ENCODE peak calls at places on chromosomes 12 and 14, in eight cellular contexts. One of them, this sample, is unnamed. For H3K36me3, the result is how much of the 10 kb centered on the place peaks cover.

GRCh38 chr12:78034025-78034424 is 203.3 kb downstream of the NAV3 start:
- DNase-seq in cardiac muscle cell: peak
- DNase-seq in CD8-positive, alpha-beta T cell: no peak
- DNase-seq in colonic mucosa: no peak
- DNase-seq in psoas muscle: no peak
- DNase-seq in heart right ventricle: no peak
- DNase-seq in uterus: no peak
- DNase-seq in PC-3: no peak
- DNase-seq in this sample: no peak

GRCh38 chr14:78175412-78175811 is 5.2 kb downstream of the NRXN3 start:
- DNase-seq in uterus: no peak
- DNase-seq in psoas muscle: no peak
- DNase-seq in colonic mucosa: no peak
- DNase-seq in CD8-positive, alpha-beta T cell: no peak
- DNase-seq in PC-3: no peak
- DNase-seq in cardiac muscle cell: no peak
- DNase-seq in heart right ventricle: no peak
- DNase-seq in this sample: no peak

GRCh38 chr12:75953312-75953906 is 78.2 kb downstream of the PHLDA1 start:
- DNase-seq in colonic mucosa: no peak
- DNase-seq in PC-3: peak
- DNase-seq in uterus: no peak
- DNase-seq in heart right ventricle: no peak
- DNase-seq in cardiac muscle cell: peak
- DNase-seq in CD8-positive, alpha-beta T cell: no peak
- DNase-seq in psoas muscle: no peak
- DNase-seq in this sample: no peak

GRCh38 chr12:70691018-70691672 is 53.9 kb upstream of the PTPRB start:
- DNase-seq in colonic mucosa: no peak
- DNase-seq in uterus: no peak
- DNase-seq in psoas muscle: no peak
- DNase-seq in CD8-positive, alpha-beta T cell: no peak
- DNase-seq in cardiac muscle cell: peak
- DNase-seq in heart right ventricle: no peak
- DNase-seq in PC-3: no peak
- DNase-seq in this sample: no peak

GRCh38 chr14:55417955-55418354 is 6.3 kb upstream of the ATG14 start:
- DNase-seq in cardiac muscle cell: no peak
- DNase-seq in heart right ventricle: peak
- DNase-seq in uterus: no peak
- DNase-seq in CD8-positive, alpha-beta T cell: no peak
- DNase-seq in psoas muscle: no peak
- DNase-seq in colonic mucosa: no peak
- DNase-seq in PC-3: no peak
- DNase-seq in this sample: no peak

GRCh38 chr12:112906712-112907414 is at the start of gene OAS1:
- DNase-seq in colonic mucosa: peak
- DNase-seq in CD8-positive, alpha-beta T cell: peak
- DNase-seq in heart right ventricle: peak
- DNase-seq in uterus: peak
- DNase-seq in PC-3: peak
- DNase-seq in psoas muscle: no peak
- DNase-seq in cardiac muscle cell: peak
- DNase-seq in this sample: no peak

GRCh38 chr14:92144708-92145107 is 22.9 kb downstream of the CPSF2 start:
- DNase-seq in psoas muscle: no peak
- DNase-seq in colonic mucosa: no peak
- DNase-seq in uterus: no peak
- DNase-seq in CD8-positive, alpha-beta T cell: no peak
- DNase-seq in PC-3: no peak
- DNase-seq in heart right ventricle: no peak
- DNase-seq in cardiac muscle cell: peak
- DNase-seq in this sample: no peak

GRCh38 chr14:64673748-64674147 is 30.5 kb upstream of the PLEKHG3 start:
- DNase-seq in uterus: no peak
- DNase-seq in heart right ventricle: no peak
- DNase-seq in CD8-positive, alpha-beta T cell: peak
- DNase-seq in cardiac muscle cell: no peak
- DNase-seq in PC-3: no peak
- DNase-seq in psoas muscle: no peak
- DNase-seq in colonic mucosa: no peak
- DNase-seq in this sample: no peak

GRCh38 chr12:67647251-67647546 is 1.3 kb upstream of the DYRK2 start:
- DNase-seq in heart right ventricle: no peak
- DNase-seq in uterus: no peak
- DNase-seq in cardiac muscle cell: no peak
- DNase-seq in CD8-positive, alpha-beta T cell: no peak
- DNase-seq in PC-3: no peak
- DNase-seq in colonic mucosa: no peak
- DNase-seq in psoas muscle: no peak
- DNase-seq in this sample: no peak

GRCh38 chr14:68384881-68385280 is 408.0 kb downstream of the ZFP36L1 start:
- DNase-seq in psoas muscle: no peak
- DNase-seq in CD8-positive, alpha-beta T cell: no peak
- DNase-seq in cardiac muscle cell: no peak
- DNase-seq in heart right ventricle: no peak
- DNase-seq in PC-3: no peak
- DNase-seq in colonic mucosa: no peak
- DNase-seq in uterus: no peak
- DNase-seq in this sample: no peak

GRCh38 chr12:52119398-52120254 is 40.1 kb downstream of the SMIM41 start:
- DNase-seq in PC-3: peak
- DNase-seq in colonic mucosa: peak
- DNase-seq in CD8-positive, alpha-beta T cell: peak
- DNase-seq in uterus: no peak
- DNase-seq in psoas muscle: no peak
- DNase-seq in heart right ventricle: no peak
- DNase-seq in cardiac muscle cell: peak
- DNase-seq in this sample: peak

GRCh38 chr12:41661141-41661540 is 473.0 kb downstream of the PDZRN4 start:
- DNase-seq in uterus: no peak
- DNase-seq in PC-3: no peak
- DNase-seq in cardiac muscle cell: no peak
- DNase-seq in heart right ventricle: no peak
- DNase-seq in psoas muscle: no peak
- DNase-seq in colonic mucosa: no peak
- DNase-seq in CD8-positive, alpha-beta T cell: no peak
- DNase-seq in this sample: no peak

GRCh38 chr12:113214938-113215400 is 6.3 kb upstream of the TPCN1 start:
- DNase-seq in psoas muscle: peak
- DNase-seq in cardiac muscle cell: peak
- DNase-seq in CD8-positive, alpha-beta T cell: no peak
- DNase-seq in heart right ventricle: peak
- DNase-seq in PC-3: peak
- DNase-seq in uterus: peak
- DNase-seq in colonic mucosa: no peak
- DNase-seq in this sample: peak

GRCh38 chr12:53005215-53005985 is 856 bp upstream of the EIF4B start:
- DNase-seq in cardiac muscle cell: peak
- DNase-seq in PC-3: no peak
- DNase-seq in uterus: peak
- DNase-seq in colonic mucosa: no peak
- DNase-seq in heart right ventricle: no peak
- DNase-seq in CD8-positive, alpha-beta T cell: no peak
- DNase-seq in psoas muscle: peak
- DNase-seq in this sample: peak

GRCh38 chr12:2168808-2169207 is 116.0 kb downstream of the CACNA1C start:
- DNase-seq in colonic mucosa: peak
- DNase-seq in PC-3: peak
- DNase-seq in psoas muscle: no peak
- DNase-seq in CD8-positive, alpha-beta T cell: no peak
- DNase-seq in heart right ventricle: no peak
- DNase-seq in cardiac muscle cell: no peak
- DNase-seq in uterus: no peak
- DNase-seq in this sample: no peak

GRCh38 chr14:37329189-37330001 is 131.7 kb downstream of the MIPOL1 start:
- DNase-seq in psoas muscle: no peak
- DNase-seq in PC-3: peak
- DNase-seq in CD8-positive, alpha-beta T cell: no peak
- DNase-seq in uterus: no peak
- DNase-seq in cardiac muscle cell: no peak
- DNase-seq in heart right ventricle: no peak
- DNase-seq in colonic mucosa: no peak
- DNase-seq in this sample: no peak
- TF ChIP-seq CTCF in psoas muscle: no peak
- TF ChIP-seq CTCF in PC-3: no peak
- TF ChIP-seq CTCF in CD8-positive, alpha-beta T cell: no peak
- TF ChIP-seq CTCF in uterus: no peak
- TF ChIP-seq CTCF in cardiac muscle cell: no peak
- TF ChIP-seq CTCF in heart right ventricle: no peak
- TF ChIP-seq CTCF in colonic mucosa: no peak
- TF ChIP-seq CTCF in this sample: no peak

GRCh38 chr12:123293178-123293760 is 21.6 kb upstream of the CDK2AP1 start:
- DNase-seq in CD8-positive, alpha-beta T cell: no peak
- DNase-seq in psoas muscle: no peak
- DNase-seq in uterus: no peak
- DNase-seq in PC-3: no peak
- DNase-seq in cardiac muscle cell: no peak
- DNase-seq in colonic mucosa: no peak
- DNase-seq in heart right ventricle: no peak
- DNase-seq in this sample: no peak
- H3K36me3 ChIP-seq in CD8-positive, alpha-beta T cell: under half
- H3K36me3 ChIP-seq in psoas muscle: half or more
- H3K36me3 ChIP-seq in uterus: under half
- H3K36me3 ChIP-seq in PC-3: under half
- H3K36me3 ChIP-seq in cardiac muscle cell: half or more
- H3K36me3 ChIP-seq in colonic mucosa: under half
- H3K36me3 ChIP-seq in heart right ventricle: under half
- H3K36me3 ChIP-seq in this sample: under half

DNA sequence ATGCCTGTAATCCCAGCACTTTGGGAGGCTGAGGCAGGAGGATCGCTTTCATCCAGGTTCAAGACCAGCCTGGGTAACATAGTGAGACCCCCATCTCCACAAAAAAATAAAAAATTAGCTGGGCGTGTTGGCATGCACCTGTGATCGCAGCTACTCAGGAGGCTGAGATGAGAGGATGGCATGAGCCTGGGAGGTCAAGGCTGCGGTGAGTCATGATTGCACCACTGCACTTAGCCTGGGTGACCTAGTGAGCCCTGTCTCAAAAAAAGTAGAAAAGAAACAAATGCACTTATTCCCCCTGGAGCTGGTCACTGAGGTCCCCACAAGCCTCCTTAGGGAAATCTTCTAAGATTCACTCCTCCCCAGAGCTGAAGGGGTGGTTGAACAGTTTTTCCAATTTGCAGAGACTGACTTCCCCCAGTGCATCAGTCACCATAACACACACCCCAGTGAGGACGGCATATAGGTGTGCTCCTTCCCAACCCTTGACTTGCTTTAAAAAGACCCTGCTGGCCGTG is 1.6 kb downstream of the CD9 start:
- DNase-seq in uterus: no peak
- DNase-seq in psoas muscle: no peak
- DNase-seq in CD8-positive, alpha-beta T cell: no peak
- DNase-seq in heart right ventricle: no peak
- DNase-seq in PC-3: no peak
- DNase-seq in colonic mucosa: peak
- DNase-seq in cardiac muscle cell: no peak
- DNase-seq in this sample: no peak
- H3K4me3 ChIP-seq in uterus: peak
- H3K4me3 ChIP-seq in psoas muscle: peak
- H3K4me3 ChIP-seq in CD8-positive, alpha-beta T cell: no peak
- H3K4me3 ChIP-seq in heart right ventricle: peak
- H3K4me3 ChIP-seq in PC-3: peak
- H3K4me3 ChIP-seq in colonic mucosa: peak
- H3K4me3 ChIP-seq in cardiac muscle cell: no peak
- H3K4me3 ChIP-seq in this sample: peak

GRCh38 chr12:95385246-95385645 is 88.7 kb upstream of the METAP2 start:
- DNase-seq in cardiac muscle cell: peak
- DNase-seq in heart right ventricle: peak
- DNase-seq in CD8-positive, alpha-beta T cell: no peak
- DNase-seq in PC-3: no peak
- DNase-seq in colonic mucosa: no peak
- DNase-seq in uterus: peak
- DNase-seq in psoas muscle: peak
- DNase-seq in this sample: no peak
- TF ChIP-seq CTCF in cardiac muscle cell: no peak
- TF ChIP-seq CTCF in heart right ventricle: no peak
- TF ChIP-seq CTCF in CD8-positive, alpha-beta T cell: no peak
- TF ChIP-seq CTCF in PC-3: no peak
- TF ChIP-seq CTCF in colonic mucosa: no peak
- TF ChIP-seq CTCF in uterus: no peak
- TF ChIP-seq CTCF in psoas muscle: peak
- TF ChIP-seq CTCF in this sample: no peak

GRCh38 chr14:30949651-30950050 is 75.3 kb downstream of the COCH start:
- DNase-seq in PC-3: no peak
- DNase-seq in cardiac muscle cell: no peak
- DNase-seq in uterus: no peak
- DNase-seq in colonic mucosa: no peak
- DNase-seq in psoas muscle: no peak
- DNase-seq in CD8-positive, alpha-beta T cell: no peak
- DNase-seq in heart right ventricle: no peak
- DNase-seq in this sample: no peak
- H3K36me3 ChIP-seq in PC-3: under half
- H3K36me3 ChIP-seq in cardiac muscle cell: half or more
- H3K36me3 ChIP-seq in uterus: under half
- H3K36me3 ChIP-seq in colonic mucosa: under half
- H3K36me3 ChIP-seq in psoas muscle: half or more
- H3K36me3 ChIP-seq in CD8-positive, alpha-beta T cell: under half
- H3K36me3 ChIP-seq in heart right ventricle: under half
- H3K36me3 ChIP-seq in this sample: under half

GRCh38 chr14:30194769-30195168 is 267.1 kb upstream of the PRKD1 start:
- DNase-seq in psoas muscle: no peak
- DNase-seq in cardiac muscle cell: peak
- DNase-seq in heart right ventricle: no peak
- DNase-seq in uterus: no peak
- DNase-seq in colonic mucosa: no peak
- DNase-seq in CD8-positive, alpha-beta T cell: no peak
- DNase-seq in PC-3: peak
- DNase-seq in this sample: no peak
- H3K4me3 ChIP-seq in psoas muscle: no peak
- H3K4me3 ChIP-seq in cardiac muscle cell: no peak
- H3K4me3 ChIP-seq in heart right ventricle: no peak
- H3K4me3 ChIP-seq in uterus: no peak
- H3K4me3 ChIP-seq in colonic mucosa: no peak
- H3K4me3 ChIP-seq in CD8-positive, alpha-beta T cell: no peak
- H3K4me3 ChIP-seq in PC-3: no peak
- H3K4me3 ChIP-seq in this sample: no peak

GRCh38 chr12:46296822-46297221 is 28.0 kb upstream of the SLC38A1 start:
- DNase-seq in colonic mucosa: no peak
- DNase-seq in heart right ventricle: no peak
- DNase-seq in CD8-positive, alpha-beta T cell: no peak
- DNase-seq in PC-3: no peak
- DNase-seq in uterus: no peak
- DNase-seq in cardiac muscle cell: no peak
- DNase-seq in psoas muscle: no peak
- DNase-seq in this sample: no peak

GRCh38 chr12:46292754-46293402 is 24.0 kb upstream of the SLC38A1 start:
- DNase-seq in cardiac muscle cell: peak
- DNase-seq in colonic mucosa: no peak
- DNase-seq in PC-3: peak
- DNase-seq in CD8-positive, alpha-beta T cell: no peak
- DNase-seq in psoas muscle: no peak
- DNase-seq in uterus: no peak
- DNase-seq in heart right ventricle: no peak
- DNase-seq in this sample: no peak
- TF ChIP-seq CTCF in cardiac muscle cell: peak
- TF ChIP-seq CTCF in colonic mucosa: no peak
- TF ChIP-seq CTCF in PC-3: no peak
- TF ChIP-seq CTCF in CD8-positive, alpha-beta T cell: no peak
- TF ChIP-seq CTCF in psoas muscle: no peak
- TF ChIP-seq CTCF in uterus: no peak
- TF ChIP-seq CTCF in heart right ventricle: peak
- TF ChIP-seq CTCF in this sample: no peak